ENCODE peak calls at places on chromosome 7, in seven cellular contexts. G is stimulated activated CD4-positive, alpha-beta T cell treated with anti-CD3 and anti-CD28 coated beads, Interleukin-1b, Interleukin-23, amount 100 ng/mL, for 48 hours; E is left cardiac atrium; C is choroid plexus epithelial cell; J is A172; H is psoas muscle; L is B cell. F is an unnamed sample.

GRCh38 chr7:22728416-22729029 is 1.5 kb downstream of the IL6 start:
- DNase-seq in H (no peak), G (no peak), J (peak), C (peak), L (peak), E (no peak), F (no peak)

GRCh38 chr7:6536262-6536770 is 14.9 kb downstream of the GRID2IP start:
- DNase-seq in G (no peak), J (peak), H (no peak), E (no peak), C (no peak), L (no peak), F (no peak)

GRCh38 chr7:55483061-55483460 is 89.2 kb downstream of the VOPP1 start:
- DNase-seq in E (no peak), J (no peak), G (no peak), H (no peak), L (no peak), C (no peak), F (no peak)

GRCh38 chr7:30379131-30379530 is 94.7 kb downstream of the ZNRF2 start:
- DNase-seq in J (no peak), H (no peak), G (no peak), L (no peak), C (no peak), E (no peak), F (peak)

GRCh38 chr7:30285067-30285530 is 702 bp downstream of the ZNRF2 start:
- DNase-seq in H (peak), G (peak), J (no peak), C (peak), E (peak), L (peak), F (peak)

GRCh38 chr7:134694299-134694698 is 47.6 kb downstream of the BPGM start:
- DNase-seq in J (no peak), C (no peak), L (no peak), E (no peak), H (no peak), G (no peak), F (no peak)

GRCh38 chr7:98165827-98166667 is 45.2 kb upstream of the BHLHA15 start:
- DNase-seq in C (peak), J (peak), E (peak), G (peak), H (no peak), L (peak), F (peak)

GRCh38 chr7:1964913-1965578 is 267.7 kb downstream of the MAD1L1 start:
- DNase-seq in L (no peak), J (no peak), E (no peak), H (peak), G (no peak), C (no peak), F (no peak)

GRCh38 chr7:87445897-87446296 is 29.6 kb downstream of the ABCB4 start:
- DNase-seq in E (no peak), H (no peak), C (no peak), J (no peak), G (no peak), L (peak), F (no peak)

GRCh38 chr7:5630670-5631069 is 150.8 kb downstream of the RNF216 start:
- DNase-seq in L (no peak), G (peak), J (no peak), E (no peak), H (no peak), C (no peak), F (peak)

GRCh38 chr7:52168085-52168484 is 851.5 kb upstream of the COBL start:
- DNase-seq in C (no peak), H (no peak), L (no peak), G (no peak), E (no peak), J (no peak), F (no peak)

GRCh38 chr7:28708458-28708951 is 249.6 kb downstream of the TRIL start:
- DNase-seq in G (no peak), C (no peak), L (no peak), E (no peak), J (no peak), H (no peak), F (no peak)

GRCh38 chr7:2086229-2086628 is 146.5 kb downstream of the MAD1L1 start:
- DNase-seq in C (no peak), H (no peak), G (no peak), L (no peak), J (no peak), E (no peak), F (no peak)

GRCh38 chr7:130894146-130895005 is 160.4 kb upstream of the KLF14 start:
- DNase-seq in H (peak), C (peak), J (peak), G (peak), L (no peak), E (peak), F (peak)

GRCh38 chr7:48841750-48842149 is 82.6 kb upstream of the CDC14C start:
- DNase-seq in L (no peak), H (no peak), C (no peak), J (no peak), E (no peak), G (no peak), F (no peak)

GRCh38 chr7:739455-739963 is 12.4 kb upstream of the PRKAR1B start:
- DNase-seq in H (no peak), L (no peak), C (no peak), E (no peak), J (no peak), G (no peak), F (no peak)

GRCh38 chr7:5523052-5523711 is 99.5 kb upstream of the TNRC18 start:
- DNase-seq in L (no peak), E (no peak), C (peak), H (no peak), J (peak), G (no peak), F (peak)

GRCh38 chr7:37920619-37921339 is at the start of gene EPDR1:
- DNase-seq in H (peak), C (no peak), G (peak), J (peak), E (peak), L (peak), F (no peak)

GRCh38 chr7:35647171-35647574 is 47.8 kb downstream of the HERPUD2 start:
- DNase-seq in J (no peak), C (peak), E (no peak), G (no peak), L (no peak), H (no peak), F (peak)

GRCh38 chr7:111075498-111075897 is 15.4 kb upstream of the LRRN3 start:
- DNase-seq in L (no peak), H (no peak), C (no peak), J (no peak), G (no peak), E (no peak), F (no peak)

GRCh38 chr7:780056-780455 is 52.2 kb upstream of the SUN1 start:
- DNase-seq in E (no peak), L (no peak), H (no peak), G (no peak), J (no peak), C (no peak), F (no peak)

F was measured in iris pigment epithelial cell.